ENCODE peak calls at places on chromosomes 4 and X, in nine cellular contexts. One of them, this sample, is unnamed.

GRCh38 chr4:52713456-52713937 is 37.7 kb downstream of the ERVMER34-1 start:
- DNase-seq in PC-9: no peak
- DNase-seq in GM23338: no peak
- DNase-seq in GM23248: no peak
- DNase-seq in mammary epithelial cell: no peak
- DNase-seq in endothelial cell of umbilical vein: peak; percentile 22
- DNase-seq in fibroblast of lung: no peak
- DNase-seq in H1: no peak
- DNase-seq in GM12878: no peak
- DNase-seq in this sample: no peak

GRCh38 chr4:41852229-41852628 is 83.0 kb upstream of the TMEM33 start:
- DNase-seq in PC-9: no peak
- DNase-seq in GM23338: no peak
- DNase-seq in GM23248: no peak
- DNase-seq in mammary epithelial cell: no peak
- DNase-seq in endothelial cell of umbilical vein: no peak
- DNase-seq in fibroblast of lung: no peak
- DNase-seq in H1: no peak
- DNase-seq in GM12878: no peak
- DNase-seq in this sample: no peak

GRCh38 chr4:110211007-110211769 is 12.8 kb upstream of the ELOVL6 start:
- DNase-seq in PC-9: no peak
- DNase-seq in GM23338: peak; percentile 70
- DNase-seq in GM23248: peak; percentile 72
- DNase-seq in mammary epithelial cell: peak; percentile 32
- DNase-seq in endothelial cell of umbilical vein: peak; percentile 46
- DNase-seq in fibroblast of lung: peak; percentile 74
- DNase-seq in H1: no peak
- DNase-seq in GM12878: no peak
- DNase-seq in this sample: peak; percentile 33

GRCh38 chrX:9482837-9483236 is 18.0 kb downstream of the TBL1X start:
- DNase-seq in PC-9: no peak
- DNase-seq in GM23338: no peak
- DNase-seq in GM23248: no peak
- DNase-seq in mammary epithelial cell: no peak
- DNase-seq in endothelial cell of umbilical vein: no peak
- DNase-seq in fibroblast of lung: no peak
- DNase-seq in H1: no peak
- DNase-seq in GM12878: no peak
- DNase-seq in this sample: no peak

GRCh38 chr4:55859711-55860110 is 6.3 kb downstream of the EXOC1 start:
- DNase-seq in PC-9: no peak
- DNase-seq in GM23338: no peak
- DNase-seq in GM23248: peak; percentile 15
- DNase-seq in mammary epithelial cell: no peak
- DNase-seq in endothelial cell of umbilical vein: no peak
- DNase-seq in fibroblast of lung: peak; percentile 2
- DNase-seq in H1: no peak
- DNase-seq in GM12878: no peak
- DNase-seq in this sample: peak; percentile 19

GRCh38 chr4:90349632-90350031 is 222.4 kb downstream of the CCSER1 start:
- DNase-seq in PC-9: no peak
- DNase-seq in GM23338: no peak
- DNase-seq in GM23248: peak; percentile 0
- DNase-seq in mammary epithelial cell: peak; percentile 21
- DNase-seq in endothelial cell of umbilical vein: no peak
- DNase-seq in fibroblast of lung: no peak
- DNase-seq in H1: no peak
- DNase-seq in GM12878: no peak
- DNase-seq in this sample: no peak

GRCh38 chr4:179165862-179166261 is 1723.6 kb upstream of the AGA start:
- DNase-seq in PC-9: no peak
- DNase-seq in GM23338: no peak
- DNase-seq in GM23248: no peak
- DNase-seq in mammary epithelial cell: no peak
- DNase-seq in endothelial cell of umbilical vein: no peak
- DNase-seq in fibroblast of lung: no peak
- DNase-seq in H1: no peak
- DNase-seq in GM12878: no peak
- DNase-seq in this sample: no peak

GRCh38 chr4:92618968-92619367 is 315.2 kb downstream of the GRID2 start:
- DNase-seq in PC-9: no peak
- DNase-seq in GM23338: no peak
- DNase-seq in GM23248: no peak
- DNase-seq in mammary epithelial cell: no peak
- DNase-seq in endothelial cell of umbilical vein: peak; percentile 28
- DNase-seq in fibroblast of lung: peak; percentile 36
- DNase-seq in H1: no peak
- DNase-seq in GM12878: no peak
- DNase-seq in this sample: peak; percentile 23

GRCh38 chr4:81503586-81503985 is 31.9 kb upstream of the RASGEF1B start:
- DNase-seq in PC-9: no peak
- DNase-seq in GM23338: no peak
- DNase-seq in GM23248: no peak
- DNase-seq in mammary epithelial cell: no peak
- DNase-seq in endothelial cell of umbilical vein: no peak
- DNase-seq in fibroblast of lung: no peak
- DNase-seq in H1: no peak
- DNase-seq in GM12878: no peak
- DNase-seq in this sample: no peak

DNA sequence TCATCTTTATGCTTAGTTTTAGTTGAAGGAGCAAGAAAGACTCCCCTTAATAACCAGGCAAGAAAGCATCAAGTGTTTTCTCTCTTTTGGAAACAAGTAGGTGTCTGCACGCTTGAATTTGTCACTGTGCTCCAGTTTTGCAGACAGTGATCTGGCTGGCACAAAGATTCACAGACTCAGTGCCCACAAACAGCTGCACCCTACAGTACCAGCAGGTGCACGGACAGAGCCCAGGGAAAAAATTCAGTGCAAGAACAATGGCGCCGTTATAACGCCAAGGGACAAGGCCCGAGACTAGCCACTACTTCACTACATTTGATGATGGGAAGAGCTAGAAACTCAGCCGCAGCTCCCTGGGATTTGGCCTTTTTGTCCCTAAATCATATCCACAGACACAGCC is 56.0 kb downstream of the ZNF827 start:
- DNase-seq in PC-9: no peak
- DNase-seq in GM23338: no peak
- DNase-seq in GM23248: no peak
- DNase-seq in mammary epithelial cell: no peak
- DNase-seq in endothelial cell of umbilical vein: no peak
- DNase-seq in fibroblast of lung: no peak
- DNase-seq in H1: no peak
- DNase-seq in GM12878: no peak
- DNase-seq in this sample: no peak
- H3K4me1 ChIP-seq in PC-9: no peaks in the 10 kb centered on the region
- H3K4me1 ChIP-seq in GM23338: peaks cover 51% of the 10 kb centered on the region
- H3K4me1 ChIP-seq in GM23248: peaks cover 21% of the 10 kb centered on the region
- H3K4me1 ChIP-seq in mammary epithelial cell: peaks cover 41% of the 10 kb centered on the region
- H3K4me1 ChIP-seq in endothelial cell of umbilical vein: peaks cover 12% of the 10 kb centered on the region
- H3K4me1 ChIP-seq in fibroblast of lung: peaks cover 6% of the 10 kb centered on the region
- H3K4me1 ChIP-seq in H1: peaks cover 18% of the 10 kb centered on the region
- H3K4me1 ChIP-seq in GM12878: peaks cover 36% of the 10 kb centered on the region
- H3K4me1 ChIP-seq in this sample: peaks cover 21% of the 10 kb centered on the region

DNA sequence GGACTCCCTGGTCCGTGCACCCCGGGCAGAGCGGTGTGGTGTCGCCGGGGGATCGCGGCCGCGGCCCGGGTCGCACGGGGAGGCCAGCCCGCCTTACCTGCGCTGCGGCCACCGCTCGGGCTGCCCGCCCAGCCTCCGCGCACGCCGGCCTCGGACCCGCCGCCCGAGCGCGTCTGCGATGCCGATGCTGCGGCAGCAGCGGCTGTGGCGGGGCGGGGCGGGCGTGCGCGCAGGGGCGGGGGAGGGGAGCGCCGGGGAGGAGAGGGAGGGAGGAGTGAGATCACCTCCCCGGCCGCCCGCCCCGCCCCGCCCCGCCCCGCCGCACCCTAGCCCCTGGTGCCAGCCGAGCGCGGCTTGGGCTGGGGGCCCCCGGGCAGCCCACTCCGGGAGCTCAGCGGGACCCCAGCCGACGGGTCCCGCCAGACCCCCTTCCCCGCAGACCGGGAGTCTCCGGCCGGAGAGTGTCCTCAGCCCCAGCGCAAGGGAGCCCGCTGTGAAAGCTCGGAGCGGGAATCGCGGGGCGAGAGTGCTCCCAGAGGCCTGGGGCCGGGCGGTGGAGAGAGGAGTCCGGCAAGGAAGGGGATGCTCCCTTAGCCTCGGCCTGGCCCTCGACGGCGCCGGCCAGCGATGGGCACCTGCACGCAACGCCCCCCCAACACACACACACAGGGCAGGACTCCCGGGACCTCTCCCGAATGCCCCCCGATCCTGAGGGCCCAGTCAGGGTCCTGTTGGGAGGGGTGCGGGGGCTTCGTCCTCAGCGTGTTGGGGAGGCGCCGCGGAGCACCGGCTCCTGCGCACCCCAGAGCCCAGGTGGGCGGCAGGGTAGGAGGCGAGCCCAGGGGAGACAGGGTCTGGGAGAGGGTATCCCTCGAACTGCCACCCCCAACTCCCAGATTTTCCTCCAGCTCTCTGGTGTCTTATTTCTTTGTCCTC is at the start of gene L1CAM:
- DNase-seq in PC-9: no peak
- DNase-seq in GM23338: peak; percentile 54
- DNase-seq in GM23248: peak; percentile 21
- DNase-seq in mammary epithelial cell: no peak
- DNase-seq in endothelial cell of umbilical vein: no peak
- DNase-seq in fibroblast of lung: no peak
- DNase-seq in H1: no peak
- DNase-seq in GM12878: no peak
- DNase-seq in this sample: no peak
- TF ChIP-seq EZH2 in PC-9: no peak
- TF ChIP-seq EZH2 in GM23338: no peak
- TF ChIP-seq EZH2 in GM23248: peak; percentile 60
- TF ChIP-seq EZH2 in mammary epithelial cell: no peak
- TF ChIP-seq EZH2 in endothelial cell of umbilical vein: peak; percentile 55
- TF ChIP-seq EZH2 in fibroblast of lung: peak; percentile 62
- TF ChIP-seq EZH2 in H1: no peak
- TF ChIP-seq EZH2 in GM12878: no peak
- TF ChIP-seq EZH2 in this sample: peak; percentile 65

DNA sequence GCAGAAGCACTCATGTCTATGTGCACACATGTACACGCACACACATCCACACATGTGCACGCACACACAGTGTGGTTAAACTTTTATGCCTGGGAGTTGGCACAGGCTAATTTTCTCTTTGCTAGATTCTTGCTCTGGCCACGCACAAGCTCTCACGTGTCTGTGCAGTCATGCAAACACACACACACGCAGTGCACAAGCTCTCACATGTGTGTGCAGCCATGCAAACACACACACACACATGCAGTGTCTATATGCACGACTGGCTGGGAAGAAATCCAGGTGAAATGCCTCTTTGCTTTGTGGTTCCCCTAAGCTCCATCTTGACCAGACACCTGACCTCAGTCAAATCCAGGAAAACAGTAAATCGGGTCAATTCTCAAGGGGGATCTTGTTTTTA is 138.0 kb downstream of the SHOX start:
- DNase-seq in PC-9: no peak
- DNase-seq in GM23338: no peak
- DNase-seq in GM23248: no peak
- DNase-seq in mammary epithelial cell: no peak
- DNase-seq in endothelial cell of umbilical vein: no peak
- DNase-seq in fibroblast of lung: no peak
- DNase-seq in H1: no peak
- DNase-seq in GM12878: no peak
- DNase-seq in this sample: no peak
- H3K4me3 ChIP-seq in PC-9: no peak overlapping the region
- H3K4me3 ChIP-seq in GM23338: no peak overlapping the region
- H3K4me3 ChIP-seq in GM23248: no peak overlapping the region
- H3K4me3 ChIP-seq in mammary epithelial cell: no peak overlapping the region
- H3K4me3 ChIP-seq in endothelial cell of umbilical vein: no peak overlapping the region
- H3K4me3 ChIP-seq in fibroblast of lung: no peak overlapping the region
- H3K4me3 ChIP-seq in H1: no peak overlapping the region
- H3K4me3 ChIP-seq in GM12878: no peak overlapping the region
- H3K4me3 ChIP-seq in this sample: no peak overlapping the region

GRCh38 chrX:72230290-72230689 is 8.5 kb downstream of the ERCC6L start:
- DNase-seq in PC-9: no peak
- DNase-seq in GM23338: no peak
- DNase-seq in GM23248: no peak
- DNase-seq in mammary epithelial cell: no peak
- DNase-seq in endothelial cell of umbilical vein: no peak
- DNase-seq in fibroblast of lung: no peak
- DNase-seq in H1: no peak
- DNase-seq in GM12878: no peak
- DNase-seq in this sample: no peak
- H3K4me1 ChIP-seq in PC-9: no peaks in the 10 kb centered on the region
- H3K4me1 ChIP-seq in GM23338: no peaks in the 10 kb centered on the region
- H3K4me1 ChIP-seq in GM23248: no peaks in the 10 kb centered on the region
- H3K4me1 ChIP-seq in mammary epithelial cell: no peaks in the 10 kb centered on the region
- H3K4me1 ChIP-seq in endothelial cell of umbilical vein: no peaks in the 10 kb centered on the region
- H3K4me1 ChIP-seq in fibroblast of lung: no peaks in the 10 kb centered on the region
- H3K4me1 ChIP-seq in H1: no peaks in the 10 kb centered on the region
- H3K4me1 ChIP-seq in GM12878: no peaks in the 10 kb centered on the region
- H3K4me1 ChIP-seq in this sample: no peaks in the 10 kb centered on the region

GRCh38 chr4:4858527-4858926 is 938 bp upstream of the MSX1 start:
- DNase-seq in PC-9: no peak
- DNase-seq in GM23338: no peak
- DNase-seq in GM23248: no peak
- DNase-seq in mammary epithelial cell: no peak
- DNase-seq in endothelial cell of umbilical vein: no peak
- DNase-seq in fibroblast of lung: no peak
- DNase-seq in H1: no peak
- DNase-seq in GM12878: no peak
- DNase-seq in this sample: no peak

GRCh38 chr4:4857001-4857808 is 2.3 kb upstream of the MSX1 start:
- DNase-seq in PC-9: no peak
- DNase-seq in GM23338: no peak
- DNase-seq in GM23248: no peak
- DNase-seq in mammary epithelial cell: no peak
- DNase-seq in endothelial cell of umbilical vein: no peak
- DNase-seq in fibroblast of lung: no peak
- DNase-seq in H1: no peak
- DNase-seq in GM12878: no peak
- DNase-seq in this sample: no peak

GRCh38 chr4:4856071-4857000 is 3.1 kb upstream of the MSX1 start:
- DNase-seq in PC-9: no peak
- DNase-seq in GM23338: peak; percentile 69
- DNase-seq in GM23248: peak; percentile 55
- DNase-seq in mammary epithelial cell: no peak
- DNase-seq in endothelial cell of umbilical vein: peak; percentile 21
- DNase-seq in fibroblast of lung: no peak
- DNase-seq in H1: peak; percentile 64
- DNase-seq in GM12878: no peak
- DNase-seq in this sample: no peak

GRCh38 chr4:4859010-4859798 is at the start of gene MSX1:
- DNase-seq in PC-9: peak; percentile 37
- DNase-seq in GM23338: peak; percentile 95
- DNase-seq in GM23248: peak; percentile 96
- DNase-seq in mammary epithelial cell: peak; percentile 82
- DNase-seq in endothelial cell of umbilical vein: peak; percentile 73
- DNase-seq in fibroblast of lung: peak; percentile 69
- DNase-seq in H1: peak; percentile 92
- DNase-seq in GM12878: no peak
- DNase-seq in this sample: peak; percentile 67

GRCh38 chr4:4857809-4858508 is 1.5 kb upstream of the MSX1 start:
- DNase-seq in PC-9: no peak
- DNase-seq in GM23338: peak; percentile 51
- DNase-seq in GM23248: no peak
- DNase-seq in mammary epithelial cell: no peak
- DNase-seq in endothelial cell of umbilical vein: no peak
- DNase-seq in fibroblast of lung: no peak
- DNase-seq in H1: no peak
- DNase-seq in GM12878: no peak
- DNase-seq in this sample: no peak
- TF ChIP-seq EZH2 in PC-9: no peak
- TF ChIP-seq EZH2 in GM23338: peak; percentile 64
- TF ChIP-seq EZH2 in GM23248: no peak
- TF ChIP-seq EZH2 in mammary epithelial cell: no peak
- TF ChIP-seq EZH2 in endothelial cell of umbilical vein: peak; percentile 100
- TF ChIP-seq EZH2 in fibroblast of lung: peak; percentile 52
- TF ChIP-seq EZH2 in H1: peak; percentile 98
- TF ChIP-seq EZH2 in GM12878: no peak
- TF ChIP-seq EZH2 in this sample: peak; percentile 52

GRCh38 chrX:17656035-17656418 is 81.3 kb upstream of the SCML1 start:
- DNase-seq in PC-9: no peak
- DNase-seq in GM23338: peak; percentile 48
- DNase-seq in GM23248: peak; percentile 17
- DNase-seq in mammary epithelial cell: no peak
- DNase-seq in endothelial cell of umbilical vein: no peak
- DNase-seq in fibroblast of lung: no peak
- DNase-seq in H1: peak; percentile 48
- DNase-seq in GM12878: no peak
- DNase-seq in this sample: no peak
- H3K4me3 ChIP-seq in PC-9: no peak overlapping the region
- H3K4me3 ChIP-seq in GM23338: peak overlapping the region; percentile 59
- H3K4me3 ChIP-seq in GM23248: peak overlapping the region; percentile 64
- H3K4me3 ChIP-seq in mammary epithelial cell: no peak overlapping the region
- H3K4me3 ChIP-seq in endothelial cell of umbilical vein: no peak overlapping the region
- H3K4me3 ChIP-seq in fibroblast of lung: no peak overlapping the region
- H3K4me3 ChIP-seq in H1: peak overlapping the region; percentile 59
- H3K4me3 ChIP-seq in GM12878: no peak overlapping the region
- H3K4me3 ChIP-seq in this sample: peak overlapping the region; percentile 44